ENCODE peak calls at places on chromosomes 5 and 9, in ten cellular contexts. One of them, this sample, is unnamed.

GRCh38 chr9:131727184-131727785 is 12.6 kb downstream of the RAPGEF1 start:
- DNase-seq in GM23248: peak; percentile 88
- DNase-seq in SK-N-SH: no peak
- DNase-seq in PC-3: no peak
- DNase-seq in Karpas-422: no peak
- DNase-seq in fibroblast of lung: peak; percentile 77
- DNase-seq in IMR-90: peak; percentile 24
- DNase-seq in endothelial cell of umbilical vein: peak; percentile 70
- DNase-seq in neural progenitor cell: no peak
- DNase-seq in astrocyte: peak; percentile 71
- DNase-seq in this sample: peak; percentile 69

GRCh38 chr5:55900068-55900467 is 48.9 kb downstream of the IL31RA start:
- DNase-seq in Karpas-422: no peak
- DNase-seq in PC-3: no peak
- DNase-seq in SK-N-SH: no peak
- DNase-seq in GM23248: peak; percentile 58
- DNase-seq in endothelial cell of umbilical vein: no peak
- DNase-seq in fibroblast of lung: no peak
- DNase-seq in astrocyte: no peak
- DNase-seq in neural progenitor cell: no peak
- DNase-seq in IMR-90: no peak
- DNase-seq in this sample: no peak

GRCh38 chr5:159965031-159965837 is 43.7 kb upstream of the TTC1 start:
- DNase-seq in Karpas-422: peak; percentile 67
- DNase-seq in fibroblast of lung: peak; percentile 62
- DNase-seq in SK-N-SH: peak; percentile 69
- DNase-seq in IMR-90: peak; percentile 57
- DNase-seq in neural progenitor cell: peak; percentile 86
- DNase-seq in PC-3: peak; percentile 69
- DNase-seq in endothelial cell of umbilical vein: peak; percentile 37
- DNase-seq in astrocyte: peak; percentile 46
- DNase-seq in GM23248: peak; percentile 80
- DNase-seq in this sample: peak; percentile 85

GRCh38 chr5:88045931-88046461 is 222.6 kb downstream of the TMEM161B start:
- DNase-seq in astrocyte: no peak
- DNase-seq in Karpas-422: no peak
- DNase-seq in neural progenitor cell: peak; percentile 39
- DNase-seq in GM23248: no peak
- DNase-seq in SK-N-SH: no peak
- DNase-seq in endothelial cell of umbilical vein: no peak
- DNase-seq in PC-3: peak; percentile 67
- DNase-seq in fibroblast of lung: peak; percentile 6
- DNase-seq in IMR-90: no peak
- DNase-seq in this sample: no peak

GRCh38 chr5:142798099-142798768 is 28.1 kb downstream of the ARHGAP26 start:
- DNase-seq in IMR-90: no peak
- DNase-seq in endothelial cell of umbilical vein: no peak
- DNase-seq in neural progenitor cell: no peak
- DNase-seq in fibroblast of lung: no peak
- DNase-seq in GM23248: no peak
- DNase-seq in PC-3: no peak
- DNase-seq in astrocyte: no peak
- DNase-seq in SK-N-SH: no peak
- DNase-seq in Karpas-422: no peak
- DNase-seq in this sample: no peak

GRCh38 chr9:83935276-83935890 is 14.2 kb upstream of the KIF27 start:
- DNase-seq in PC-3: peak; percentile 63
- DNase-seq in neural progenitor cell: peak; percentile 81
- DNase-seq in Karpas-422: no peak
- DNase-seq in GM23248: peak; percentile 86
- DNase-seq in IMR-90: peak; percentile 82
- DNase-seq in endothelial cell of umbilical vein: peak; percentile 12
- DNase-seq in SK-N-SH: no peak
- DNase-seq in astrocyte: peak; percentile 88
- DNase-seq in fibroblast of lung: peak; percentile 91
- DNase-seq in this sample: peak; percentile 76

GRCh38 chr9:109968702-109969450 is 188.9 kb downstream of the PALM2AKAP2 start:
- DNase-seq in PC-3: peak; percentile 26
- DNase-seq in IMR-90: peak; percentile 54
- DNase-seq in fibroblast of lung: no peak
- DNase-seq in astrocyte: no peak
- DNase-seq in Karpas-422: no peak
- DNase-seq in neural progenitor cell: peak; percentile 47
- DNase-seq in SK-N-SH: no peak
- DNase-seq in GM23248: peak; percentile 17
- DNase-seq in endothelial cell of umbilical vein: peak; percentile 72
- DNase-seq in this sample: no peak

GRCh38 chr5:88882321-88883038 is 504 bp downstream of the MEF2C start:
- DNase-seq in endothelial cell of umbilical vein: peak; percentile 64
- DNase-seq in astrocyte: no peak
- DNase-seq in fibroblast of lung: no peak
- DNase-seq in IMR-90: peak; percentile 4
- DNase-seq in Karpas-422: peak; percentile 81
- DNase-seq in neural progenitor cell: no peak
- DNase-seq in SK-N-SH: no peak
- DNase-seq in PC-3: peak; percentile 21
- DNase-seq in GM23248: peak; percentile 40
- DNase-seq in this sample: peak; percentile 49

GRCh38 chr9:87792831-87793288 is 66.9 kb downstream of the CTSL start:
- DNase-seq in GM23248: peak; percentile 99
- DNase-seq in SK-N-SH: no peak
- DNase-seq in fibroblast of lung: peak; percentile 75
- DNase-seq in astrocyte: peak; percentile 65
- DNase-seq in neural progenitor cell: no peak
- DNase-seq in PC-3: peak; percentile 48
- DNase-seq in Karpas-422: peak; percentile 73
- DNase-seq in endothelial cell of umbilical vein: peak; percentile 56
- DNase-seq in IMR-90: peak; percentile 43
- DNase-seq in this sample: peak; percentile 21

GRCh38 chr5:56479701-56480304 is 246.7 kb upstream of the ANKRD55 start:
- DNase-seq in neural progenitor cell: no peak
- DNase-seq in GM23248: no peak
- DNase-seq in endothelial cell of umbilical vein: peak; percentile 19
- DNase-seq in IMR-90: no peak
- DNase-seq in SK-N-SH: peak; percentile 65
- DNase-seq in PC-3: no peak
- DNase-seq in fibroblast of lung: peak; percentile 34
- DNase-seq in astrocyte: peak; percentile 43
- DNase-seq in Karpas-422: peak; percentile 61
- DNase-seq in this sample: no peak

GRCh38 chr5:5497132-5497748 is 74.8 kb downstream of the ICE1 start:
- DNase-seq in endothelial cell of umbilical vein: peak; percentile 37
- DNase-seq in neural progenitor cell: peak; percentile 62
- DNase-seq in astrocyte: peak; percentile 24
- DNase-seq in fibroblast of lung: peak; percentile 48
- DNase-seq in Karpas-422: peak; percentile 61
- DNase-seq in SK-N-SH: peak; percentile 91
- DNase-seq in IMR-90: peak; percentile 57
- DNase-seq in GM23248: peak; percentile 83
- DNase-seq in PC-3: peak; percentile 72
- DNase-seq in this sample: peak; percentile 78

GRCh38 chr9:124505006-124505900 is 1.9 kb downstream of the NR5A1 start:
- DNase-seq in Karpas-422: no peak
- DNase-seq in astrocyte: no peak
- DNase-seq in SK-N-SH: peak; percentile 42
- DNase-seq in neural progenitor cell: peak; percentile 54
- DNase-seq in IMR-90: no peak
- DNase-seq in fibroblast of lung: no peak
- DNase-seq in endothelial cell of umbilical vein: no peak
- DNase-seq in PC-3: no peak
- DNase-seq in GM23248: no peak
- DNase-seq in this sample: no peak

DNA sequence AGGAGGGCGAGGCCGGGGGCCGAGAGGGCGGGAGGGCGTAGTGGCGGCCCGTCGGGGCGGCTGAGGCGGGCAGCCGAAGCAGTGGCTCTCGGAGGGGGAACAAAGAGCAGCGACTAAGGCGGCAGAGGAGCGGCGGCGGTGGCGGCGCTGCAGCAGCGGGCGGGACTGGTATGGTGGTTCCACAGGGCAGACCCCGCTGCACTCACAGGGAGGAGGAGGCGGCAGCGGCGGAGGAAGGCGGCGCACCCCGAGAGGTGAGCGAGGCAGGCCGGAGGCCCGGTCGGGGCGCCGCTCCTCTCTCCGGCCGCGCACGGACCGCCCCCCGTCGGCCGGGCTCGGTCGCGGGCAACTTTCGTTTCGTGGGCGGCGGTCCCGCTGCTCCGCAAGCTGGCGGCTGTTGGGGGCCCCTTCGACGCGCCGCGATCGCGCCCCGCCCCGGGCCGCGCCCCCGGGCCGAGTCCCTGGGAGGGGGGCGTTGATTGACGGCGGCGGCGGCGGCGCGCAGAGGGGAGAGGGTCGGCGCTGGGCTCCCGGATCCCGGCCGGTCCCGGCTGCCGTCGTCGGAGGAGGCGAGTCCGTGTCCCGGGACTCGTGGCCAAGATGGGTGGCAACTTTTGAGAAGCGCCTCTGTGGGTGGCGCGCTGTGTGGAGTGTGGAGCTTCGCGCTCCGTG is 467 bp downstream of the CNOT6 start:
- DNase-seq in endothelial cell of umbilical vein: peak; percentile 50
- DNase-seq in astrocyte: no peak
- DNase-seq in SK-N-SH: peak; percentile 82
- DNase-seq in neural progenitor cell: peak; percentile 74
- DNase-seq in fibroblast of lung: peak; percentile 18
- DNase-seq in PC-3: no peak
- DNase-seq in IMR-90: no peak
- DNase-seq in Karpas-422: peak; percentile 59
- DNase-seq in GM23248: peak; percentile 75
- DNase-seq in this sample: peak; percentile 76
- H3K9ac ChIP-seq in endothelial cell of umbilical vein: peak overlapping the region; percentile 85
- H3K9ac ChIP-seq in astrocyte: peak overlapping the region; percentile 94
- H3K9ac ChIP-seq in SK-N-SH: peak overlapping the region; percentile 96
- H3K9ac ChIP-seq in neural progenitor cell: peak overlapping the region; percentile 95
- H3K9ac ChIP-seq in fibroblast of lung: peak overlapping the region; percentile 90
- H3K9ac ChIP-seq in PC-3: peak overlapping the region; percentile 90
- H3K9ac ChIP-seq in IMR-90: peak overlapping the region; percentile 74
- H3K9ac ChIP-seq in Karpas-422: peak overlapping the region; percentile 97
- H3K9ac ChIP-seq in GM23248: peak overlapping the region; percentile 88
- H3K9ac ChIP-seq in this sample: peak overlapping the region; percentile 90

GRCh38 chr5:154590093-154590724 is 112.2 kb upstream of the HAND1 start:
- DNase-seq in IMR-90: no peak
- DNase-seq in astrocyte: no peak
- DNase-seq in endothelial cell of umbilical vein: no peak
- DNase-seq in neural progenitor cell: no peak
- DNase-seq in GM23248: no peak
- DNase-seq in SK-N-SH: no peak
- DNase-seq in PC-3: no peak
- DNase-seq in Karpas-422: peak; percentile 43
- DNase-seq in fibroblast of lung: no peak
- DNase-seq in this sample: no peak

GRCh38 chr5:154601014-154601413 is 123.0 kb upstream of the HAND1 start:
- DNase-seq in Karpas-422: no peak
- DNase-seq in SK-N-SH: no peak
- DNase-seq in neural progenitor cell: no peak
- DNase-seq in astrocyte: no peak
- DNase-seq in GM23248: no peak
- DNase-seq in endothelial cell of umbilical vein: no peak
- DNase-seq in fibroblast of lung: no peak
- DNase-seq in IMR-90: no peak
- DNase-seq in PC-3: no peak
- DNase-seq in this sample: no peak

GRCh38 chr5:154593091-154593490 is 115.1 kb upstream of the HAND1 start:
- DNase-seq in IMR-90: peak; percentile 56
- DNase-seq in Karpas-422: no peak
- DNase-seq in neural progenitor cell: no peak
- DNase-seq in SK-N-SH: no peak
- DNase-seq in astrocyte: peak; percentile 19
- DNase-seq in endothelial cell of umbilical vein: no peak
- DNase-seq in GM23248: peak; percentile 76
- DNase-seq in fibroblast of lung: peak; percentile 25
- DNase-seq in PC-3: peak; percentile 23
- DNase-seq in this sample: peak; percentile 84

GRCh38 chr5:154598021-154598420 is 120.0 kb upstream of the HAND1 start:
- DNase-seq in Karpas-422: no peak
- DNase-seq in IMR-90: no peak
- DNase-seq in neural progenitor cell: no peak
- DNase-seq in GM23248: no peak
- DNase-seq in SK-N-SH: no peak
- DNase-seq in astrocyte: no peak
- DNase-seq in endothelial cell of umbilical vein: no peak
- DNase-seq in fibroblast of lung: no peak
- DNase-seq in PC-3: no peak
- DNase-seq in this sample: no peak

GRCh38 chr5:154595662-154596061 is 117.6 kb upstream of the HAND1 start:
- DNase-seq in IMR-90: no peak
- DNase-seq in endothelial cell of umbilical vein: no peak
- DNase-seq in PC-3: no peak
- DNase-seq in SK-N-SH: no peak
- DNase-seq in Karpas-422: no peak
- DNase-seq in GM23248: no peak
- DNase-seq in astrocyte: no peak
- DNase-seq in neural progenitor cell: no peak
- DNase-seq in fibroblast of lung: no peak
- DNase-seq in this sample: no peak
- H3K9ac ChIP-seq in IMR-90: no peak overlapping the region
- H3K9ac ChIP-seq in endothelial cell of umbilical vein: no peak overlapping the region
- H3K9ac ChIP-seq in PC-3: no peak overlapping the region
- H3K9ac ChIP-seq in SK-N-SH: no peak overlapping the region
- H3K9ac ChIP-seq in Karpas-422: no peak overlapping the region
- H3K9ac ChIP-seq in GM23248: no peak overlapping the region
- H3K9ac ChIP-seq in astrocyte: no peak overlapping the region
- H3K9ac ChIP-seq in neural progenitor cell: no peak overlapping the region
- H3K9ac ChIP-seq in fibroblast of lung: no peak overlapping the region
- H3K9ac ChIP-seq in this sample: no peak overlapping the region

GRCh38 chr9:137665226-137665625 is 46.4 kb downstream of the EHMT1 start:
- DNase-seq in SK-N-SH: no peak
- DNase-seq in PC-3: no peak
- DNase-seq in endothelial cell of umbilical vein: no peak
- DNase-seq in GM23248: no peak
- DNase-seq in astrocyte: no peak
- DNase-seq in Karpas-422: no peak
- DNase-seq in fibroblast of lung: no peak
- DNase-seq in IMR-90: no peak
- DNase-seq in neural progenitor cell: no peak
- DNase-seq in this sample: no peak
- H3K9ac ChIP-seq in SK-N-SH: no peak overlapping the region
- H3K9ac ChIP-seq in PC-3: no peak overlapping the region
- H3K9ac ChIP-seq in endothelial cell of umbilical vein: no peak overlapping the region
- H3K9ac ChIP-seq in GM23248: no peak overlapping the region
- H3K9ac ChIP-seq in astrocyte: no peak overlapping the region
- H3K9ac ChIP-seq in Karpas-422: no peak overlapping the region
- H3K9ac ChIP-seq in fibroblast of lung: no peak overlapping the region
- H3K9ac ChIP-seq in IMR-90: no peak overlapping the region
- H3K9ac ChIP-seq in neural progenitor cell: no peak overlapping the region
- H3K9ac ChIP-seq in this sample: no peak overlapping the region

GRCh38 chr9:119523508-119523907 is 154.3 kb upstream of the BRINP1 start:
- DNase-seq in PC-3: no peak
- DNase-seq in neural progenitor cell: no peak
- DNase-seq in IMR-90: no peak
- DNase-seq in Karpas-422: no peak
- DNase-seq in GM23248: no peak
- DNase-seq in fibroblast of lung: no peak
- DNase-seq in astrocyte: no peak
- DNase-seq in endothelial cell of umbilical vein: no peak
- DNase-seq in SK-N-SH: no peak
- DNase-seq in this sample: no peak

DNA sequence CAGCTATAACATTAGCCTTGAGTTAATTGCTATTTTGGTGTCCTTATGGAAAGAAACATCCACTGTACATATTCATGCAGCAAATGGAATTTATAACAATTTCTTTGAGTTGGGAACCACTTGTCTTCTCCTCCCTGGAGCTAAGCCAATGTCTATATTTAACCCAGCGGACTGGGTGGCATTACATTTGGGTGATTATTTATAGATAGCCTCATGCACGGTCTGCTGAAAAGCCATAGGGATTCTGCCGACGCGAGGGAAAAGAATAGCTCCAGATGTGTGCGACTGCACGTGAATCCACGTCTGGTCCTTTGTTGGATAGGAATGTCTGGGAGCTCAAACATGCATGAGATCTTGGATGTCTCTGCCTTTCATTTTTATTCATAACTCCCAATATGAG is 157.5 kb upstream of the BRINP1 start:
- DNase-seq in neural progenitor cell: no peak
- DNase-seq in SK-N-SH: no peak
- DNase-seq in astrocyte: no peak
- DNase-seq in GM23248: no peak
- DNase-seq in Karpas-422: no peak
- DNase-seq in fibroblast of lung: no peak
- DNase-seq in IMR-90: no peak
- DNase-seq in endothelial cell of umbilical vein: no peak
- DNase-seq in PC-3: no peak
- DNase-seq in this sample: no peak
- H3K9ac ChIP-seq in neural progenitor cell: no peak overlapping the region
- H3K9ac ChIP-seq in SK-N-SH: no peak overlapping the region
- H3K9ac ChIP-seq in astrocyte: no peak overlapping the region
- H3K9ac ChIP-seq in GM23248: no peak overlapping the region
- H3K9ac ChIP-seq in Karpas-422: no peak overlapping the region
- H3K9ac ChIP-seq in fibroblast of lung: no peak overlapping the region
- H3K9ac ChIP-seq in IMR-90: no peak overlapping the region
- H3K9ac ChIP-seq in endothelial cell of umbilical vein: no peak overlapping the region
- H3K9ac ChIP-seq in PC-3: no peak overlapping the region
- H3K9ac ChIP-seq in this sample: no peak overlapping the region

This sample was measured in adipocyte.